ENCODE peak calls at places on chromosome 3, in four cellular contexts. One of them, this sample, is unnamed.

GRCh38 chr3:170740726-170741591 is 129.0 kb downstream of the RPL22L1 start:
- DNase-seq in foreskin melanocyte: peak
- DNase-seq in GM20000: no peak
- DNase-seq in T-cell: no peak
- DNase-seq in this sample: no peak

GRCh38 chr3:69032137-69032536 is 18.7 kb upstream of the EOGT start:
- DNase-seq in GM20000: no peak
- DNase-seq in foreskin melanocyte: no peak
- DNase-seq in T-cell: no peak
- DNase-seq in this sample: no peak

GRCh38 chr3:178275311-178275710 is 260.9 kb upstream of the KCNMB2 start:
- DNase-seq in GM20000: no peak
- DNase-seq in foreskin melanocyte: no peak
- DNase-seq in T-cell: no peak
- DNase-seq in this sample: no peak

GRCh38 chr3:194084284-194084683 is 51.7 kb upstream of the HES1 start:
- DNase-seq in T-cell: no peak
- DNase-seq in foreskin melanocyte: no peak
- DNase-seq in GM20000: peak
- DNase-seq in this sample: no peak

GRCh38 chr3:176274161-176274560 is 923.1 kb downstream of the TBL1XR1 start:
- DNase-seq in T-cell: no peak
- DNase-seq in foreskin melanocyte: no peak
- DNase-seq in GM20000: no peak
- DNase-seq in this sample: no peak

GRCh38 chr3:52244061-52244628 is 1.4 kb upstream of the PPM1M start:
- DNase-seq in T-cell: no peak
- DNase-seq in GM20000: peak
- DNase-seq in foreskin melanocyte: peak
- DNase-seq in this sample: peak

GRCh38 chr3:195760345-195760983 is 39.7 kb downstream of the MUC20 start:
- DNase-seq in T-cell: no peak
- DNase-seq in foreskin melanocyte: no peak
- DNase-seq in GM20000: no peak
- DNase-seq in this sample: no peak

GRCh38 chr3:111811811-111812210 is 47.3 kb upstream of the PHLDB2 start:
- DNase-seq in T-cell: no peak
- DNase-seq in foreskin melanocyte: no peak
- DNase-seq in GM20000: no peak
- DNase-seq in this sample: no peak

GRCh38 chr3:172512363-172512762 is 10.9 kb downstream of the TNFSF10 start:
- DNase-seq in T-cell: peak
- DNase-seq in GM20000: peak
- DNase-seq in foreskin melanocyte: no peak
- DNase-seq in this sample: peak

GRCh38 chr3:64837126-64837738 is 149.4 kb upstream of the ADAMTS9 start:
- DNase-seq in GM20000: no peak
- DNase-seq in foreskin melanocyte: no peak
- DNase-seq in T-cell: no peak
- DNase-seq in this sample: no peak

GRCh38 chr3:15768421-15769255 is 29.1 kb downstream of the ANKRD28 start:
- DNase-seq in GM20000: peak
- DNase-seq in T-cell: no peak
- DNase-seq in foreskin melanocyte: peak
- DNase-seq in this sample: peak

GRCh38 chr3:195249057-195249770 is 21.7 kb downstream of the XXYLT1 start:
- DNase-seq in GM20000: no peak
- DNase-seq in T-cell: no peak
- DNase-seq in foreskin melanocyte: no peak
- DNase-seq in this sample: no peak

GRCh38 chr3:179716811-179717210 is 64.0 kb downstream of the USP13 start:
- DNase-seq in GM20000: no peak
- DNase-seq in T-cell: no peak
- DNase-seq in foreskin melanocyte: peak
- DNase-seq in this sample: no peak

GRCh38 chr3:178475062-178475461 is 61.2 kb upstream of the KCNMB2 start:
- DNase-seq in GM20000: no peak
- DNase-seq in T-cell: no peak
- DNase-seq in foreskin melanocyte: no peak
- DNase-seq in this sample: no peak

GRCh38 chr3:40078590-40078989 is 230.9 kb upstream of the EIF1B start:
- DNase-seq in foreskin melanocyte: no peak
- DNase-seq in T-cell: no peak
- DNase-seq in GM20000: no peak
- DNase-seq in this sample: no peak

GRCh38 chr3:49339593-49339946 is 283 bp downstream of the USP4 start:
- DNase-seq in GM20000: no peak
- DNase-seq in T-cell: no peak
- DNase-seq in foreskin melanocyte: no peak
- DNase-seq in this sample: no peak

GRCh38 chr3:5071061-5071460 is 51.0 kb upstream of the ARL8B start:
- DNase-seq in foreskin melanocyte: no peak
- DNase-seq in GM20000: no peak
- DNase-seq in T-cell: no peak
- DNase-seq in this sample: no peak